ENCODE peak calls at places on chromosomes 6 and 20, in six cellular contexts. Q, G, D, V, A and R are unnamed samples.

GRCh38 chr6:99308788-99309187 is 40.7 kb downstream of the FAXC start:
- ATAC-seq in V (no peak), Q (no peak), G (no peak), D (no peak), A (no peak), R (no peak)

GRCh38 chr20:3738109-3739053 is 5.9 kb downstream of the HSPA12B start:
- ATAC-seq in G (no peak), V (no peak), A (no peak), D (no peak), Q (no peak), R (no peak)

GRCh38 chr6:149012040-149012545 is 265.3 kb downstream of the UST start:
- ATAC-seq in V (peak), D (no peak), G (peak), Q (no peak), A (no peak), R (peak)

GRCh38 chr20:7741866-7742265 is 198.4 kb downstream of the HAO1 start:
- ATAC-seq in G (no peak), Q (no peak), V (no peak), D (no peak), A (no peak), R (no peak)

GRCh38 chr6:170435766-170436165 is 117.3 kb downstream of the PSMB1 start:
- ATAC-seq in D (no peak), A (no peak), G (no peak), V (no peak), Q (no peak), R (no peak)

GRCh38 chr6:36848658-36849441 is 9.6 kb upstream of the CPNE5 start:
- ATAC-seq in V (no peak), Q (peak), G (peak), D (no peak), A (peak), R (no peak)

GRCh38 chr6:104118274-104118673 is 741.4 kb downstream of the HACE1 start:
- ATAC-seq in A (no peak), Q (no peak), G (no peak), D (no peak), V (peak), R (no peak)

GRCh38 chr6:1832844-1833787 is 223.4 kb downstream of the FOXC1 start:
- ATAC-seq in Q (no peak), A (no peak), D (no peak), V (no peak), G (peak), R (peak)

GRCh38 chr6:43511824-43512415 is 1.8 kb upstream of the LRRC73 start:
- ATAC-seq in Q (no peak), A (no peak), G (no peak), V (no peak), D (no peak), R (no peak)

GRCh38 chr6:43510827-43511163 is 649 bp upstream of the LRRC73 start:
- ATAC-seq in D (no peak), V (no peak), Q (no peak), G (no peak), A (peak), R (no peak)

GRCh38 chr6:43509142-43509983 is 783 bp downstream of the LRRC73 start:
- ATAC-seq in G (peak), Q (peak), D (peak), V (peak), A (peak), R (peak)

GRCh38 chr6:43508481-43509141 is 1.5 kb downstream of the LRRC73 start:
- ATAC-seq in D (no peak), G (no peak), A (no peak), V (no peak), Q (no peak), R (no peak)

GRCh38 chr6:43509984-43510826 is at the start of gene LRRC73:
- ATAC-seq in V (peak), A (peak), D (peak), Q (peak), G (peak), R (peak)
- TF ChIP-seq POLR2AphosphoS5 in V (peak), A (no peak), D (no peak), Q (peak), G (peak), R (peak)

GRCh38 chr6:116398366-116399005 is 27.7 kb downstream of the DSE start:
- ATAC-seq in D (peak), G (no peak), V (no peak), A (no peak), Q (no peak), R (no peak)

GRCh38 chr6:116400376-116400775 is 29.6 kb downstream of the DSE start:
- ATAC-seq in A (no peak), Q (no peak), V (no peak), G (no peak), D (no peak), R (peak)

GRCh38 chr6:116397960-116398359 is 27.2 kb downstream of the DSE start:
- ATAC-seq in G (peak), Q (no peak), A (no peak), V (no peak), D (no peak), R (no peak)

GRCh38 chr6:116402108-116402507 is 31.4 kb downstream of the DSE start:
- ATAC-seq in D (no peak), G (no peak), V (no peak), Q (no peak), A (no peak), R (no peak)

DNA sequence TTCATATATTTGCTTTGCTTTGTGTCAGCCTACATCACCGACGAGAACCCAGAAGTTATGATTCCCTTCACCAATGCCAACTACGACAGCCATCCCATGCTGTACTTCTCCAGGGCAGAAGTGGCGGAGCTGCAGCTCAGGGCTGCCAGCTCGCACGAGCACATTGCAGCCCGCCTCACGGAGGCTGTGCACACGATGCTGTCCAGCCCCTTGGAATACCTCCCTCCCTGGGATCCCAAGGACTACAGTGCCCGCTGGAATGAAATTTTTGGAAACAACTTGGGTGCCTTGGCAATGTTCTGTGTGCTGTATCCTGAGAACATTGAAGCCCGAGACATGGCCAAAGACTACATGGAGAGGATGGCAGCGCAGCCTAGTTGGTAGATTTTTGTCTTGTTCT is 28.5 kb downstream of the DSE start:
- ATAC-seq in G (no peak), D (no peak), V (no peak), Q (no peak), A (peak), R (no peak)
- H3K27ac ChIP-seq in G (no peak), D (no peak), V (no peak), Q (no peak), A (no peak), R (no peak)

GRCh38 chr6:32081168-32081624 is 27.9 kb downstream of the TNXB start:
- ATAC-seq in G (peak), Q (peak), D (no peak), V (no peak), A (no peak), R (peak)
- TF ChIP-seq POLR2AphosphoS5 in G (no peak), Q (no peak), D (no peak), V (no peak), A (no peak), R (peak)

DNA sequence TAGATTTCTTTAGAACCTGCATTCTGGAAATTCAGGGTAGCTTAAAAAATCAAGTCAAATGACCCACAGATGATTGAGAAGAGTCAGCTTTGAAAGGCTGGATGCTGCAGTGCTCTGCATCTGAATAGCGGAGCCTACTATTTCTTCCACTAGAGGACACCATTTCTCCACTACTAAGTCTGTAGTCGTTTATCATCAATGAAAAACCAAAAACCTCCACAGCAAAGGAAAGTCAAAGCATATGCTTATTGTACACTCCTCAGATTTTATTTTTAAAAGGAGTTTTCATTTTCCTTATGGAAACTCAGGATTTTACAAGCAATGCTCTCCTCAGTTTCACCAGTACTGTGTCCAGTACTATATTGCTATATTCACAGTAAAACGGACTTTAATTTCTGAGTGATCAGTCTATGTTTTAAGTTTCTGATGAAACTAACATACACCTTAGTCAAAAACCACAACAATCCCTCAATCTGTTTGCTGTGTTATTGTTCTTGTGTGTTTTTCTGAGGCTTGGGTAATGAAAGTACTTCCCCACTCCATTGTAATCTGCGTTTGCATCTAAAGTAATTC is 50.5 kb upstream of the ENPP5 start:
- ATAC-seq in A (peak), G (peak), D (peak), Q (peak), V (peak), R (no peak)
- H3K27ac ChIP-seq in A (no peak), G (no peak), D (no peak), Q (no peak), V (no peak), R (no peak)

GRCh38 chr6:106490030-106490429 is 129.5 kb downstream of the CRYBG1 start:
- ATAC-seq in V (no peak), D (no peak), Q (no peak), G (no peak), A (no peak), R (no peak)

GRCh38 chr6:106488494-106489369 is 128.2 kb downstream of the CRYBG1 start:
- ATAC-seq in G (no peak), Q (peak), V (no peak), A (no peak), D (no peak), R (no peak)

GRCh38 chr6:106490974-106491373 is 130.5 kb downstream of the CRYBG1 start:
- ATAC-seq in V (no peak), Q (no peak), A (no peak), D (no peak), G (no peak), R (no peak)

GRCh38 chr6:106490453-106490852 is 129.9 kb downstream of the CRYBG1 start:
- ATAC-seq in D (no peak), V (no peak), A (no peak), Q (no peak), G (no peak), R (no peak)

DNA sequence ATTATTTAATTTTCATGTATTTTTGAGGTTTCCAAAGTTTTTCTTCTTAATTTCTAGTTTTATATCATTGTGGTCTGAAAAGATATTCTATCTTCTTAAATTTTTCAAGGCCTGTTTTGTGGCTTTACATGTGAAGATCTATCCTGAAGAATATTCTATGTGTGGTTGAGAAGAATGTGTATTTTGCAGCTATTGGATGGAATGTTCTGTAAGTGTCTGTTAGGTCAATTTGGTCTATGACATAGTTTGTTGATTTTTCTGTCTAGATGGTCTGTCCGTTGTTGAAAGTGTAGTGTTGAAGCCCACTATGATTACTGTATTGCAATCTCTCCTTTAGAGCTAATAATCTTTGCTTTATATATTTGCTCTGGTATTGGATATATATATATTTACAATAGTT is 125.7 kb downstream of the CRYBG1 start:
- ATAC-seq in D (no peak), A (no peak), G (no peak), V (no peak), Q (no peak), R (no peak)
- TF ChIP-seq POLR2AphosphoS5 in D (no peak), A (no peak), G (no peak), V (no peak), Q (no peak), R (no peak)

DNA sequence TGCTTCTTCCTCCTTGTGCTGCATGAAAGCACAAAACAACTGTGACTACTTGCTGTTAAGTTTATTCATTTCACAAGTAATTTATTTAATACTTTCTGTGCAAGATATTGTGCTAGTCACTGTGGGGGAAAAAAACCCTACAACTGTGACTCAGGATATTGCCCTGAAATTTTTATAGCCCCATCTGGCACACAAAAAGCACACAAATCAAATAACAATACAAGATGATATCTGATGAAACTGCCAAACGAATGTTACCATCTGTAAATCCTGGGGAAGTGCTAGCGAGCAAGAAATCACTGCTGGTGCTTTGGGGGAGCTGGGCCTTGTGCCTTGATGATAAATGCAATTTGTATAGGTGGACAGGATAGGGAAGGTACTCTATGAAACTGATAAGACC is 115.5 kb downstream of the RTN4IP1 start:
- ATAC-seq in V (no peak), D (no peak), G (no peak), A (no peak), Q (no peak), R (no peak)
- H3K27ac ChIP-seq in V (no peak), D (peak), G (peak), A (no peak), Q (no peak), R (peak)

GRCh38 chr6:140046030-140046632 is 671.7 kb upstream of the CITED2 start:
- ATAC-seq in G (peak), A (no peak), D (no peak), V (no peak), Q (no peak), R (no peak)

GRCh38 chr6:140045116-140045515 is 670.7 kb upstream of the CITED2 start:
- ATAC-seq in V (no peak), G (no peak), D (no peak), A (no peak), Q (no peak), R (no peak)

GRCh38 chr6:140047321-140047720 is 672.9 kb upstream of the CITED2 start:
- ATAC-seq in D (no peak), V (no peak), A (no peak), Q (no peak), G (no peak), R (no peak)

GRCh38 chr6:140050232-140050995 is 676.0 kb upstream of the CITED2 start:
- ATAC-seq in V (no peak), D (no peak), G (no peak), Q (no peak), A (no peak), R (no peak)

DNA sequence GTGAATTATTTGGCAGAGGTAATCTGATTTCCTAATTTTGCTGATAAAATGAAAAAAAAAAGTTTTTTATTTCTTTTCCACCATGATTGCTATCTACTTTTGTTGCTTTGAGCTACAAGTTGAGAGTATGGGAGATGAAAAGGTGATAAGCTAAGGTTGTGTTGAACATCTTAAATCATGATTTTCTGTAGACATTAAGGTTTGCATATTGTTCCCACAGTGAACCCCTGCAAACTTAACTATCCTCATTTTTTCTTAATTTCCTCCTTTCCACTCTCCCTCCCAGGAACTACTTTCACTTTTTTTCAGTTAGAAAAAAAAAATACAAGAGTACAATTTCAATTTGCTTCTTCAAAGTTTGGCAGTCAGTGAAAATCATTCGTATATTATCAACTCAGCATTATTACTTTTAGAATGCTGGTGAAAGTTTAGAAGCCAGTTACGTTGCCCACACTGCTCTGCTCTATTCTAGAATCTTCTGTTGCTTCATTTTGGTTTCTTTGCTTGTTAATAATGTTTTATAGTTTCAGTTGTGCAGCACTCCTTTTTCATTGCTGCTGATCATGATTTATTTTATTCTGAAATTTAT is 673.8 kb upstream of the CITED2 start:
- ATAC-seq in V (no peak), D (no peak), G (no peak), A (no peak), Q (no peak), R (no peak)
- TF ChIP-seq POLR2AphosphoS5 in V (no peak), D (no peak), G (no peak), A (no peak), Q (no peak), R (no peak)

GRCh38 chr6:119280586-119281163 is 68.9 kb downstream of the MAN1A1 start:
- ATAC-seq in Q (no peak), D (peak), V (no peak), A (no peak), G (peak), R (no peak)

GRCh38 chr6:119278625-119279024 is 70.9 kb downstream of the MAN1A1 start:
- ATAC-seq in G (no peak), A (no peak), D (no peak), Q (peak), V (no peak), R (no peak)

GRCh38 chr6:119283214-119283613 is 66.3 kb downstream of the MAN1A1 start:
- ATAC-seq in Q (peak), V (no peak), G (no peak), A (no peak), D (peak), R (no peak)

GRCh38 chr6:119277047-119277446 is 72.5 kb downstream of the MAN1A1 start:
- ATAC-seq in V (no peak), D (no peak), Q (no peak), G (no peak), A (no peak), R (no peak)

DNA sequence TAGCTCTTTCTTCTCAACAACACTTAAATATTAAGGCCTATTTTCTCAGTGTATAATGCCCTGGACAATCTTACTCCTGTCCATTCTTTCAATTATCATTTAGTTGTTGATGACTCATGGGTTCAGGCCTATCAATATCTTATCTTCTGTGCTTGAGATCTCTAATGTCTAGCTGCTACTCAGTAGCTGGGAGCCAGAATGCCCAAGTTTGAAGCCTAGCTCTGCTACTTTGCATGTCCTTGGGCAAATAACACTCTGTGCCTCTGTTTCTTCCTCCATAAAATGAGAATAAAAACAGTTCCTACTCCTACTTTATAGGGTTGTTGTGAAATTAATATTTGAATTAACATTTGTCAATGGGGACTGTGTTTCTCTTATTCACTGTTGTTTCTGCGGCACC is 69.5 kb downstream of the MAN1A1 start:
- ATAC-seq in D (no peak), V (no peak), A (no peak), Q (no peak), G (no peak), R (no peak)
- H3K27ac ChIP-seq in D (no peak), V (peak), A (no peak), Q (no peak), G (no peak), R (no peak)

DNA sequence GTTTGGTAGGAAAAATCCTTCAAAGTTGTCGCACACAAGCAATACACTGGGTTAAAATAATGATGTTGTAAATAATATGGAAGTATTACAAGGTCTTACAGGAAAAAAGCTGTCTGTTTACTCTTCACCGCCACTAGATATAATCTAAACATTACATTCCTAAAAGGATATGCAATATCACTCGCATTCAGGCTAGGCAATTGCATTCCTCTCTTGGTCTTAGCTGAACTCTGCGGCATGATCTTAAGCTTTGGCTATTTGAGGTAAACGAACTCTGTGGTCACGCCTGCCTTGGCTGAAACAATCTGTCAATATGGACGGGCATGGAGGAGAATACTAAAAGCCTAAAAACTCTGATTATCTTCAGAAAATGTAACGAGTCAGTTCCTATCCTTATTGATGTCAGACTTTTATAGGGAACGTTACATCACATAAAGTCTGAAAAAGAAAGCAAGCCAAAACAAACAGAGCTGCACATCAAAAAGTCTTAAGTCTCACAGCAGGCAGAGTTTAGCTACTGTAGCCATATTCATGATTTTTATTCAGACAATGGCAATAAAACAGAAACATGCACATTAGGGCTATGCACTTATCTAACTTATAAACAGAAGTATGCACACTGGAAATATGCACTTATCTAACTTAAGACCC is 30.8 kb upstream of the FILIP1 start:
- ATAC-seq in G (peak), Q (peak), V (peak), A (no peak), D (no peak), R (no peak)
- TF ChIP-seq POLR2AphosphoS5 in G (no peak), Q (no peak), V (no peak), A (no peak), D (no peak), R (no peak)